ENCODE peak calls at places on chromosomes 6 and 20, in five cellular contexts. Q, M, U, T and W are unnamed samples.

GRCh38 chr6:6927437-6928361 is 180.1 kb upstream of the RREB1 start:
- DNase-seq in U (peak; percentile 31), Q (peak; percentile 14), M (peak; percentile 73), T (no peak), W (no peak)

GRCh38 chr6:157228421-157229218 is 94.7 kb downstream of the TMEM242 start:
- DNase-seq in Q (no peak), M (no peak), T (no peak), U (no peak), W (no peak)

GRCh38 chr20:53930651-53931504 is 139.5 kb downstream of the BCAS1 start:
- DNase-seq in T (peak; percentile 90), Q (peak; percentile 62), M (no peak), U (no peak), W (no peak)

GRCh38 chr20:35595456-35595855 is 20.2 kb upstream of the SPAG4 start:
- DNase-seq in M (no peak), U (no peak), Q (no peak), T (no peak), W (no peak)

GRCh38 chr6:149217466-149217888 is 100.0 kb upstream of the TAB2 start:
- DNase-seq in U (no peak), T (no peak), M (no peak), Q (peak; percentile 55), W (no peak)

GRCh38 chr6:14010275-14010674 is 85.5 kb downstream of the RNF182 start:
- DNase-seq in T (no peak), U (no peak), M (no peak), Q (no peak), W (no peak)

GRCh38 chr6:41538556-41539182 is 7.5 kb upstream of the FOXP4 start:
- DNase-seq in U (no peak), T (peak; percentile 49), Q (peak; percentile 44), M (peak; percentile 88), W (no peak)

GRCh38 chr20:25551413-25552210 is 33.7 kb downstream of the NINL start:
- DNase-seq in U (peak; percentile 41), T (no peak), Q (no peak), M (no peak), W (no peak)

GRCh38 chr20:41483553-41483930 is 116.9 kb upstream of the EMILIN3 start:
- DNase-seq in T (no peak), U (no peak), Q (no peak), M (no peak), W (no peak)

GRCh38 chr20:23622839-23623343 is 14.9 kb downstream of the CST3 start:
- DNase-seq in U (no peak), M (no peak), Q (peak; percentile 67), T (peak; percentile 84), W (no peak)

GRCh38 chr6:136123464-136123863 is 126.6 kb downstream of the MTFR2 start:
- DNase-seq in Q (no peak), U (no peak), T (peak; percentile 85), M (no peak), W (no peak)

GRCh38 chr20:19823971-19824370 is 65.9 kb downstream of the RIN2 start:
- DNase-seq in M (no peak), Q (no peak), T (peak; percentile 17), U (no peak), W (no peak)

GRCh38 chr6:74596586-74596985 is 609.3 kb downstream of the COL12A1 start:
- DNase-seq in M (no peak), U (no peak), T (no peak), Q (no peak), W (no peak)

GRCh38 chr20:50845566-50846211 is 50.8 kb downstream of the BCAS4 start:
- DNase-seq in M (no peak), Q (no peak), T (peak; percentile 35), U (no peak), W (no peak)

GRCh38 chr20:41786158-41786557 is 168.0 kb upstream of the CHD6 start:
- DNase-seq in M (no peak), T (peak; percentile 58), U (no peak), Q (no peak), W (no peak)

GRCh38 chr20:46695888-46696287 is 6.6 kb upstream of the TP53RK start:
- DNase-seq in M (no peak), Q (no peak), T (no peak), U (no peak), W (no peak)

DNA sequence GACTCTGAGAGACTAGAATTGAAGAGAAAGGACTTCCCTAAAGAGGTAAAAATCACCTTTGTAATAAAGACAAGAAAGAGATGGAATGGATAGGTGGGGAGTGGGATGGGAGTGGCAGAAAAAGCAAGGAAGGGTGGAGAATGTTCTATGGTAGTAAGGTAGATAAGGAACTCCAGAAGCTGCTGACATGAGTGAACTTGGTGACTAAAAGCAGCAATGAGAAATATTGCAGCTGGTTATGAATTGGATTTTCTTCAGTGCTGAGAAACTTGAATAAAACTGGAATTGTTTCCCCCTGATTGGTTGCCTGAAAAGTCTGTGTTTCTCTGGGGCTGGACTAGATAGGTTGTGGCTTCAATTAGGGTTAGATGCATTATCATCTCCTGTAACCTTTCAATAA is 15.7 kb upstream of the DTNBP1 start:
- DNase-seq in T (no peak), M (no peak), Q (no peak), U (no peak), W (no peak)
- H3K4me3 ChIP-seq in T (no peak overlapping the region), M (no peak overlapping the region), Q (no peak overlapping the region), U (no peak overlapping the region), W (no peak overlapping the region)

GRCh38 chr20:11544029-11544678 is 373.5 kb upstream of the BTBD3 start:
- DNase-seq in Q (peak; percentile 76), M (peak; percentile 13), T (peak; percentile 72), U (peak; percentile 24), W (peak; percentile 13)
- TF ChIP-seq CTCF in Q (peak; percentile 48), M (no peak), T (peak; percentile 50), U (no peak), W (peak; percentile 33)

DNA sequence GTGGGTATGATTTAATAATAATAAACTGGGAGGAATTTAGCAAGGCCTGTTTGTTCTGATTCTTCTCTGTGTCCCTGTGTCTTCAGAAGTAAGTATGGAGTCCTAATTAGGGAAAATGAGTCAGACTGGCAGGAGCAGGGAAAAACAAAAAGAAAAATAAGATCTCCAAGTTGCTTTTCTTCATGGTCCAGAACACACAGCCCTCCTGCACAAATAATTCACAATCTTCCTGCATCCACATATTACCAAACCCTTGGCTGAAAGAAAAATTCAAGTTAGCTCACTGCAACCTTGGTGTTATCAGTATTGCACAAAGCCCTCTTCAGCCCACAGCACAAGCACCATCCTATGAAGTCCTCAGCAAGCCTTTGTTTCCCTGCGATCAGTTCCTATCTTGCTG is 142.0 kb upstream of the LAMA2 start:
- DNase-seq in U (no peak), M (no peak), T (no peak), Q (no peak), W (no peak)
- H3K4me3 ChIP-seq in U (no peak overlapping the region), M (no peak overlapping the region), T (no peak overlapping the region), Q (no peak overlapping the region), W (no peak overlapping the region)

DNA sequence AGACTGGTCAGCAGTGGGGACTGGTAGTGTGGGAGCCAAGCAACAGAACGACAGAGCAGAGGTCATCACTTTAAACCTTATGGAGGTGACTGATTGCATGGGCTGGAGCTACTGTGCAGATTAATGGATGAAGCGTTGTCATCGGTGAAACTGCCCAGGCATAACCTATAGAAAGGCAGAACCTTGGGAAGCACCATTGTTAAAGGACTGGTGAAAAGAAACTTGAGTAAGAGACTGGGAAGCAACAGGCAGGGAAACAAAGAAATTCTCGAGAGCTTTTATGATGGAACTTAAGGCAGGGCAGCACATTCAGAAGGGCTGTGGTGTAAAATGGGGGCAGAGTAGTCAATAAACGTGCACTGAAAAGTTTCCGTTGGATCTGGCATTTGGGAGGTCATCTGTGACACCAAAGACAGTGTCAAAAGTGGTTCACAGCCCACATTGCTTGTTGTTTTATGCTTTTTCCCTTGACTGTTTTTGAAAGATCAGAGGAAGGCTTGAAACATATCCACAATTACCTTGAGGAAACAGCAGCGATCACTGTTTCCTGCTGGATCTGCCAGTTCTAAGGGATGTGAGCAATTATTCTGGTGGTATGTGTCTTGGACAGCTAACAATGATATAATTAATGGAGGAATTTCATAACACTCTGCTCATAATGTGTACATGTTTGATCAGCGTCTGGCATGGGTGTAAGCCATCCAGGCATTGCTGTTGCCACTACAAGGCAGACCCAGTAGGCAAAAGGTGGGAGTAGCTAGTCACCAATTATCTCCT is 62.7 kb downstream of the LRRC1 start:
- DNase-seq in Q (no peak), T (peak; percentile 75), M (no peak), U (no peak), W (no peak)
- TF ChIP-seq CTCF in Q (no peak), T (no peak), M (no peak), U (no peak), W (no peak)

DNA sequence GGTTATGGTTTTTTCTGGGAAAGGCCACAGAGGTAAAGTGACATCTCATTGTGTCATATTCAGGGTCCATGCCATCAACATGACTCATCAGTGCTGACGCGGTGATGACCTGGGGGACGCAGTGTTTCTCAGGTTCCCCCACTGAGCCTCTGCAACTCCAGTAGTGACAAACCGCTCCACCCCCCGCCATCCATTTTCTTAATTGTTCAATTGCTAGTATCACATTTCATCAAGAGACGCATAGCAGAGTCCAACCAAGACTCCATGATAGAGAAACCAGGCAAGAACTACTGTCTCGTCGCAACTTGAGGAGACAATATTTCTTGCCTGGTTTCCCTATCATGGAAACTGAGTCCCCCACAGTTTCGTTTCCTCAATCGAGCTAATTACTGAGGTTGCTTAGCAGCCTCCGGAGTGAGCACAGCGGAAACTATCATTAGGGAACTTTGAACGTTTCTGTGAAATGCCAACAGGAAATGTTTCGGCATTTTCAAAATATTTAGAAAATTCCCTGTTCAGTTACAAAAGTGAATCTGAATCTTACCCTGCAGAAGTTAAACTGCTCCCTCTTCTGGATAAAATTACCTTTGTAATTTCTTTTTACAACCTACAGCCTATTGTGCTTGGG is 12.2 kb upstream of the SERPINB1 start:
- DNase-seq in Q (peak; percentile 84), U (no peak), T (peak; percentile 73), M (peak; percentile 61), W (no peak)
- H3K4me3 ChIP-seq in Q (peak overlapping the region; percentile 44), U (no peak overlapping the region), T (peak overlapping the region; percentile 31), M (peak overlapping the region; percentile 16), W (peak overlapping the region; percentile 13)

GRCh38 chr20:4243071-4243470 is 227.7 kb upstream of the RNF24 start:
- DNase-seq in M (no peak), U (no peak), Q (no peak), T (no peak), W (no peak)

GRCh38 chr20:4245542-4245941 is 230.2 kb upstream of the RNF24 start:
- DNase-seq in Q (no peak), M (no peak), T (no peak), U (no peak), W (no peak)

GRCh38 chr20:4246428-4246827 is 231.1 kb upstream of the RNF24 start:
- DNase-seq in M (no peak), T (no peak), Q (no peak), U (no peak), W (no peak)

GRCh38 chr20:4244700-4245485 is 229.5 kb upstream of the RNF24 start:
- DNase-seq in U (no peak), M (no peak), Q (no peak), T (no peak), W (no peak)

GRCh38 chr20:4242376-4242775 is 227.0 kb upstream of the RNF24 start:
- DNase-seq in M (no peak), U (no peak), T (no peak), Q (no peak), W (no peak)
- TF ChIP-seq CTCF in M (no peak), U (no peak), T (no peak), Q (no peak), W (no peak)